ENCODE peak calls at places on chromosomes 12 and 14, in six cellular contexts. I is CD8-positive, alpha-beta T cell; Z is activated CD8-positive, alpha-beta T cell treated with anti-CD3 and anti-CD28 coated beads for 36 hours; L is choroid plexus epithelial cell; D is cardiac fibroblast; H is uterus. C is an unnamed sample.

GRCh38 chr12:113461666-113462065 is 10.0 kb downstream of the LHX5 start:
- DNase-seq in I (no peak), Z (no peak), L (peak), D (peak), H (no peak), C (no peak)

GRCh38 chr14:60233891-60234290 is 15.1 kb upstream of the PPM1A start:
- DNase-seq in I (no peak), Z (no peak), L (no peak), D (no peak), H (no peak), C (no peak)

GRCh38 chr12:49824886-49825285 is 3.3 kb downstream of the NCKAP5L start:
- DNase-seq in I (no peak), Z (no peak), L (peak), D (peak), H (no peak), C (no peak)

GRCh38 chr12:123602651-123603195 is 824 bp downstream of the DDX55 start:
- DNase-seq in I (no peak), Z (peak), L (peak), D (peak), H (no peak), C (no peak)

GRCh38 chr14:91901449-91902250 is 34.3 kb upstream of the TC2N start:
- DNase-seq in I (no peak), Z (no peak), L (no peak), D (peak), H (peak), C (no peak)

GRCh38 chr12:129873458-129873857 is 30.4 kb downstream of the TMEM132D start:
- DNase-seq in I (no peak), Z (no peak), L (peak), D (no peak), H (no peak), C (no peak)

GRCh38 chr12:19190292-19191031 is 60.9 kb downstream of the PLEKHA5 start:
- DNase-seq in I (no peak), Z (no peak), L (peak), D (peak), H (no peak), C (no peak)

GRCh38 chr12:119479121-119479561 is 114.4 kb upstream of the TMEM233 start:
- DNase-seq in I (no peak), Z (no peak), L (no peak), D (no peak), H (no peak), C (no peak)

DNA sequence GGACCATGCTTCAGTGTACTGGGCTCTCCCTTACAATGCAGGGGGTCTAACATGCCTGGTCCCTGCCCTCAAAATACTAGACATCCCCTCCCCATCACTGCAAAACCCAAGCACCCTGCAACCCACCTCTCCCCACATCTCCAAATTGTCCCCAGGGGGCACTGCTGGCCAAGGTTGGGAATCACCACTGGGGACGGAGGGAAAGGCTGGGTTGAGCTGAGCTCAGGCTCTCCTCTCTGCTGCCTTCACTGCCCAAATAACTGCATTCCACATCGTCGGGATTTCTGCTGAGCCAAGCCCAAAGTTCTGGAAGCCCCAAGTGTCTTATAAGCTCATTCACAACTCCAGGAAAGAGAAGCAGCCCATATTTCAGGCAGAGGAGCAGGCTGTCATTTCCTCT is 69.6 kb downstream of the NT5DC3 start:
- DNase-seq in I (no peak), Z (peak), L (peak), D (peak), H (peak), C (no peak)
- TF ChIP-seq CTCF in I (no peak), Z (no peak), L (peak), D (peak), H (peak), C (peak)

GRCh38 chr12:131473721-131474709 is 236.9 kb upstream of the SFSWAP start:
- DNase-seq in I (no peak), Z (no peak), L (no peak), D (no peak), H (no peak), C (no peak)

GRCh38 chr12:131471271-131471905 is 239.5 kb upstream of the SFSWAP start:
- DNase-seq in I (no peak), Z (no peak), L (no peak), D (no peak), H (no peak), C (no peak)

GRCh38 chr12:131473261-131473660 is 237.6 kb upstream of the SFSWAP start:
- DNase-seq in I (no peak), Z (no peak), L (no peak), D (no peak), H (no peak), C (no peak)

GRCh38 chr12:131468206-131468605 is 242.7 kb upstream of the SFSWAP start:
- DNase-seq in I (no peak), Z (no peak), L (no peak), D (no peak), H (no peak), C (no peak)

DNA sequence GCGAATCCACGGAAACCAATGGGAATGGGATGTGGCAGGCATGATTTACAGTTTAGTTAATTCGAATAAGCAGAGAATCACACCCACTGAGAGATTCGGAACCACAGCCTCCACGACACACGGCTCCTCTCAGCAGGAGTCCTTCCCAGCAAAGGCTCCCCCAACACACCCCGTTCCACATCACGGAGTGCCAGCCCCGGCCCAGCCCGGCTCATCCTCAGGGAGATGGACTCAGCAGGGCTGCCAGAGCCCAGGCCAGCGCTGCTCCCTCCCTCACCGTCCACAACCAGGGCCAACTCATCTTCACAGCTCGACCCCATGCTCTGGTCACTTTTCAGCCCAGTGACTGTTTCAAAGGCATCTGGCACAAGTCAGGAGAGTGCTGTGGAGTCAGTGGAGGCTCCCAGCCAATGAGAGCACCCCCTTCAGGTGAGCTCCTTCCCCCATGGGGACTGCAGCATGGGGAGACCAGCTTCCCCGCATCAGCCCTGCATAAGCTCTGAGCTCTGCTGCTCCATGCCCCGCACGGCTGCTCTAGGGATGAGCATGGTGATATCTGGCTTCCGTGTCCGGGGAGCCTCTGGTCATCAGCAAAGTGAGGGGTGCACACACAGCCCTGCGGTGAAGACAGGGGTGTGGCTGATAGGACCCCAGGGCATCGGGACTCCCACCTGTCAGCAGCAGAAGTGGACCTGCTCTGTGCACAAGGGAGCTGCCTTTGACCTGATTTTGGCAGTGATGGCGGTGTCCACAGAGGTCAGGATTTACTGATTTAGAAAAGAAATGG is 238.8 kb upstream of the SFSWAP start:
- DNase-seq in I (no peak), Z (no peak), L (no peak), D (no peak), H (no peak), C (no peak)
- TF ChIP-seq CTCF in I (no peak), Z (no peak), L (no peak), D (no peak), H (no peak), C (no peak)

GRCh38 chr14:54699735-54700134 is 132.8 kb downstream of the SAMD4A start:
- DNase-seq in I (no peak), Z (no peak), L (no peak), D (no peak), H (no peak), C (no peak)

GRCh38 chr14:54702014-54702491 is 135.1 kb downstream of the SAMD4A start:
- DNase-seq in I (no peak), Z (no peak), L (no peak), D (no peak), H (no peak), C (no peak)

GRCh38 chr14:54702492-54702891 is 135.6 kb downstream of the SAMD4A start:
- DNase-seq in I (no peak), Z (no peak), L (no peak), D (no peak), H (no peak), C (no peak)

GRCh38 chr14:54699087-54699530 is 132.2 kb downstream of the SAMD4A start:
- DNase-seq in I (no peak), Z (no peak), L (no peak), D (peak), H (no peak), C (no peak)

DNA sequence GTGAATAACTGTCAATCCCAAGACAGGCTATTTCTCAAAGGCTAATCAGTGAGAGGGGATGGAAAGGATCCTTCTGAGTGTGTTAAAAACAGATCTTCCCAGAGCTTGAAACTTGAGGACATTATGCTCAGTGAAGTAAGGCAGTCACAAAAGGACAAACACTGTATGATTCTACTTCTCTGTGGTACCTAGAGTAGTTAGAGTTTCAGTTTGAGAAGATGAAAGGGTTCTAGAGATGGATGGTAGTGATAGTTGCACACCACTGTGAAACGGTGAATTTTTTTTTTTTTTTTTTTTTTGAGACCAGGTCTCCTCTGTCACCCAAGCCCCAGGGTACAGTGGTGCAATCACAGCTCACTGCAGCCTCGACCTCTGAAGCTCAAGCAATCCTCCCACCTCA is 133.8 kb downstream of the SAMD4A start:
- DNase-seq in I (no peak), Z (no peak), L (no peak), D (no peak), H (no peak), C (no peak)
- TF ChIP-seq CTCF in I (no peak), Z (no peak), L (no peak), D (no peak), H (no peak), C (no peak)

DNA sequence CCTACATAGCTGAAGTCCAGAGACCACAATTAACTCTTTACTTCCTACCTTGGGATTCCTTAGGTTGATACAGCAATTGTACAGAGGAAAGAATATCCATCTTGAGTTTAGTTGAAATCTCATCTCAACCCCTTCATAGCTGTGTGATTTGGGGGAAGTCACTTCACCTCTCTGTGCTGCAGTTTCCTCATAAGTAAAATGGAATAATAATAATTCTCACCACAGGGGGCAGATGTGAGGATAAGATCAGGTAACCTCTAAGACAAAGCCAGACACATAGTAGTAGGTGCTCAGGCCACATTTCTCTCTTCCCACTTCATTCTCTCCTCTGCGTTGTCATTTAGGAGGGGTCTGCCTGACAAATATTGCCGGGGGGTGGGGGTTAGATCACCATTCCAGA is 6.7 kb downstream of the FOXN4 start:
- DNase-seq in I (no peak), Z (no peak), L (peak), D (no peak), H (no peak), C (no peak)
- TF ChIP-seq CTCF in I (no peak), Z (peak), L (no peak), D (no peak), H (no peak), C (peak)

C was measured in chondrocyte.